ENCODE peak calls at places on chromosomes 3 and 15, in nine cellular contexts. I is activated T-cell treated with anti-CD3 and anti-CD28 coated beads for 24 hours, W is GM12892, D is Calu3, X is hippocampal formation, A is amniotic stem cell, T is fibroblast of the conjunctiva, K is NCI-H774, O is GM23248. Y is an unnamed sample.

GRCh38 chr15:66401130-66402021 is 14.7 kb downstream of the MAP2K1 start:
- DNase-seq in W (no peak), D (no peak), X (no peak), K (no peak), A (no peak), O (peak; percentile 22), T (no peak), I (no peak), Y (no peak)

GRCh38 chr3:85627899-85628298 is 669.1 kb downstream of the CADM2 start:
- DNase-seq in O (no peak), I (no peak), D (no peak), W (no peak), X (no peak), K (no peak), T (no peak), A (no peak), Y (no peak)

GRCh38 chr15:100642217-100642949 is 40.0 kb downstream of the ASB7 start:
- DNase-seq in I (no peak), A (no peak), X (no peak), K (no peak), T (no peak), O (no peak), D (no peak), W (no peak), Y (no peak)

GRCh38 chr3:161323926-161324621 is 47.2 kb downstream of the SPTSSB start:
- DNase-seq in K (peak; percentile 13), X (no peak), T (no peak), W (no peak), I (no peak), O (no peak), D (no peak), A (no peak), Y (no peak)

GRCh38 chr3:119555309-119555735 is 4.1 kb downstream of the CD80 start:
- DNase-seq in O (no peak), X (no peak), W (no peak), T (no peak), D (no peak), A (no peak), I (no peak), K (no peak), Y (no peak)

GRCh38 chr3:50352762-50353161 is 2.1 kb downstream of the CYB561D2 start:
- DNase-seq in A (no peak), O (peak; percentile 66), T (no peak), W (no peak), D (no peak), X (no peak), I (no peak), K (no peak), Y (no peak)

GRCh38 chr15:63502137-63502801 is 2.1 kb upstream of the USP3 start:
- DNase-seq in W (no peak), D (peak; percentile 68), K (no peak), T (no peak), A (no peak), I (no peak), O (peak; percentile 44), X (no peak), Y (no peak)

GRCh38 chr3:136891934-136892855 is 30.2 kb downstream of the NCK1 start:
- DNase-seq in K (no peak), X (no peak), A (no peak), W (no peak), T (no peak), I (no peak), O (no peak), D (no peak), Y (no peak)

GRCh38 chr15:56034514-56034913 is 41.1 kb upstream of the NEDD4 start:
- DNase-seq in T (no peak), D (no peak), O (no peak), I (no peak), K (no peak), W (no peak), A (no peak), X (no peak), Y (no peak)

GRCh38 chr3:152206243-152206642 is 62.5 kb upstream of the MBNL1 start:
- DNase-seq in I (no peak), T (no peak), D (no peak), O (no peak), W (no peak), X (no peak), K (no peak), A (no peak), Y (no peak)

GRCh38 chr3:194537732-194538247 is 51.0 kb upstream of the ATP13A3 start:
- DNase-seq in A (no peak), I (no peak), W (no peak), D (peak; percentile 80), K (peak; percentile 52), T (no peak), X (no peak), O (peak; percentile 53), Y (peak; percentile 57)

GRCh38 chr3:53045784-53046170 is at the start of gene SFMBT1:
- DNase-seq in T (no peak), O (peak; percentile 75), A (peak; percentile 17), X (peak; percentile 26), I (peak; percentile 60), D (peak; percentile 67), W (peak; percentile 80), K (peak; percentile 24), Y (peak; percentile 84)

GRCh38 chr3:134197681-134198261 is 52.9 kb downstream of the RYK start:
- DNase-seq in W (peak; percentile 10), K (no peak), D (peak; percentile 51), T (peak; percentile 51), O (peak; percentile 83), X (peak; percentile 37), A (peak; percentile 9), I (no peak), Y (peak; percentile 82)

Y was measured in adipocyte.